ENCODE peak calls at places on chromosome 16, in eight cellular contexts. O, P, K, U, V, C, G and M are unnamed samples.

GRCh38 chr16:54460254-54460860 is 173.8 kb upstream of the IRX3 start:
- DNase-seq in O (no peak), P (no peak), K (no peak), U (no peak), V (no peak), C (no peak), G (no peak), M (no peak)

GRCh38 chr16:84985079-84986065 is 26.0 kb downstream of the ZDHHC7 start:
- DNase-seq in O (peak; percentile 71), P (no peak), K (no peak), U (no peak), V (no peak), C (no peak), G (no peak), M (peak; percentile 94)

GRCh38 chr16:88731699-88732098 is 25.4 kb downstream of the CTU2 start:
- DNase-seq in O (no peak), P (no peak), K (no peak), U (no peak), V (no peak), C (no peak), G (no peak), M (peak; percentile 98)

GRCh38 chr16:14128097-14128496 is 57.0 kb downstream of the MRTFB start:
- DNase-seq in O (no peak), P (no peak), K (no peak), U (no peak), V (no peak), C (no peak), G (no peak), M (no peak)

GRCh38 chr16:10181196-10182162 is 749 bp downstream of the GRIN2A start:
- DNase-seq in O (peak; percentile 56), P (peak; percentile 89), K (no peak), U (peak; percentile 52), V (no peak), C (peak; percentile 52), G (peak; percentile 95), M (peak; percentile 99)

GRCh38 chr16:26614102-26614864 is 452.4 kb upstream of the C16orf82 start:
- DNase-seq in O (no peak), P (peak; percentile 30), K (no peak), U (no peak), V (no peak), C (no peak), G (peak; percentile 53), M (no peak)

GRCh38 chr16:87661561-87661960 is 59.3 kb downstream of the JPH3 start:
- DNase-seq in O (peak; percentile 64), P (peak; percentile 83), K (no peak), U (no peak), V (no peak), C (no peak), G (peak; percentile 95), M (peak; percentile 97)

GRCh38 chr16:55491691-55492090 is 12.7 kb downstream of the MMP2 start:
- DNase-seq in O (no peak), P (no peak), K (no peak), U (no peak), V (no peak), C (no peak), G (peak; percentile 59), M (no peak)

GRCh38 chr16:66798162-66798561 is 3.2 kb downstream of the TERB1 start:
- DNase-seq in O (peak; percentile 19), P (no peak), K (no peak), U (no peak), V (no peak), C (no peak), G (no peak), M (no peak)

GRCh38 chr16:60640038-60640437 is 1396.2 kb downstream of the CDH8 start:
- DNase-seq in O (no peak), P (no peak), K (no peak), U (no peak), V (no peak), C (no peak), G (no peak), M (no peak)

GRCh38 chr16:19266774-19267173 is 18.8 kb upstream of the CLEC19A start:
- DNase-seq in O (no peak), P (no peak), K (no peak), U (no peak), V (no peak), C (no peak), G (no peak), M (no peak)

GRCh38 chr16:64240586-64240985 is 881.3 kb downstream of the CDH11 start:
- DNase-seq in O (no peak), P (no peak), K (no peak), U (no peak), V (no peak), C (no peak), G (no peak), M (peak; percentile 19)

GRCh38 chr16:75116081-75116910 is at the start of gene LDHD:
- DNase-seq in O (peak; percentile 57), P (peak; percentile 67), K (no peak), U (peak; percentile 86), V (peak; percentile 73), C (peak; percentile 83), G (peak; percentile 82), M (peak; percentile 96)

GRCh38 chr16:84275562-84276151 is 19.0 kb upstream of the WFDC1 start:
- DNase-seq in O (no peak), P (no peak), K (no peak), U (no peak), V (no peak), C (no peak), G (no peak), M (no peak)

GRCh38 chr16:87924937-87925670 is 11.2 kb downstream of the CA5A start:
- DNase-seq in O (no peak), P (no peak), K (no peak), U (no peak), V (no peak), C (peak; percentile 46), G (no peak), M (no peak)

GRCh38 chr16:70685061-70685937 is 554 bp downstream of the MTSS2 start:
- DNase-seq in O (peak; percentile 42), P (no peak), K (no peak), U (no peak), V (no peak), C (no peak), G (peak; percentile 70), M (peak; percentile 93)

GRCh38 chr16:3963203-3963602 is 82.7 kb upstream of the CREBBP start:
- DNase-seq in O (peak; percentile 30), P (no peak), K (peak; percentile 47), U (no peak), V (no peak), C (no peak), G (peak; percentile 81), M (no peak)

GRCh38 chr16:35795361-35796029 is 2336.1 kb downstream of the TP53TG3F start:
- DNase-seq in O (no peak), P (no peak), K (no peak), U (no peak), V (no peak), C (no peak), G (no peak), M (no peak)
- H3K9me3 ChIP-seq in O (no peaks in the 10 kb centered on the region), P (peaks cover 26% of the 10 kb centered on the region), K (no peaks in the 10 kb centered on the region), U (no peaks in the 10 kb centered on the region), V (peaks cover 33% of the 10 kb centered on the region), C (peaks cover 4% of the 10 kb centered on the region), G (peaks cover 91% of the 10 kb centered on the region), M (peaks cover 7% of the 10 kb centered on the region)

GRCh38 chr16:20720251-20720650 is 21.4 kb downstream of the THUMPD1 start:
- DNase-seq in O (no peak), P (no peak), K (no peak), U (no peak), V (no peak), C (no peak), G (no peak), M (no peak)
- H3K36me3 ChIP-seq in O (no peaks in the 10 kb centered on the region), P (no peaks in the 10 kb centered on the region), K (no peaks in the 10 kb centered on the region), U (no peaks in the 10 kb centered on the region), V (no peaks in the 10 kb centered on the region), C (peaks cover 12% of the 10 kb centered on the region), G (no peaks in the 10 kb centered on the region), M (no peaks in the 10 kb centered on the region)

GRCh38 chr16:1474471-1474795 is 395 bp downstream of the CLCN7 start:
- DNase-seq in O (no peak), P (peak; percentile 57), K (no peak), U (no peak), V (no peak), C (no peak), G (no peak), M (peak; percentile 92)

GRCh38 chr16:1474047-1474446 is 781 bp downstream of the CLCN7 start:
- DNase-seq in O (peak; percentile 9), P (peak; percentile 35), K (no peak), U (no peak), V (no peak), C (no peak), G (no peak), M (no peak)

GRCh38 chr16:1472974-1473373 is 1.9 kb downstream of the CLCN7 start:
- DNase-seq in O (no peak), P (no peak), K (no peak), U (no peak), V (no peak), C (no peak), G (no peak), M (no peak)

GRCh38 chr16:1475552-1476114 is 805 bp upstream of the CLCN7 start:
- DNase-seq in O (no peak), P (no peak), K (no peak), U (no peak), V (no peak), C (no peak), G (no peak), M (no peak)

DNA sequence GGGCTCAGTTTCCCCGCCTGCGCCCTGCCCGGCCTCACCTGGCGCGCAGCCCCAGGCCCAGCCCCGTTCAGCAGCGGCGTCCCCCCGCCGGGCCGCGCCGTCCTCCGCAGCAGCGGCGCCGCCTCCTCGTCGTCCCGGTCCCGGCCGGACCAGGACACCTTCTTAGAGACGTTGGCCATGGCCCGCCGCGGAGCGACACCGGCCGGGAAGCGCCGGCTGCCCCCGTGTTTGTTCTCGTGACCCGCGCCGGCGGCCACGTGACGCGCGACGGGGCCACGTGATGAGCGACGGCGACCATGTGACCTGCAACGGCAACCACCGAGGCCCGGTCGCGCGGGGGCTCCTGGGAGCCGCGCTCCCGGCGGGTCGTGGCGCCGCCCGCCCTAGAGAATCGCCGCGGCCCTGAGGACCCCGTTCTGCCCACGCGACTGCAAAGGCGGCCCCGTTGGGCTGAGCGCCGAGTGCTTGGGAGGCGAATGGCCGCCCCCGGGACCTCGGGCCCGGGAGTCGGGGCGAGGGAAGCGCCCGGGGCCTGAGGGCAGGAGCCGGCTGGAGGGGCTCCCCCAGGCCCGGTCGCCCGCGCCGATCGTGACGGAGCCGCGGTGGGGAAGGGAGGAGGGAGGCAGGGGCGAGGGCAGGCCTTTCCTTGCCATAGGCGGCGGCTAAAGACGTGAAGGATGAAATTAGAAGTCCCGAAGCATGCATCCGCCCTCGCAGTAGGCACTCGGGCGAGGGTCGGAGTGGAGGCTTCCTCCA is at the start of gene CLCN7:
- DNase-seq in O (peak; percentile 91), P (peak; percentile 90), K (peak; percentile 77), U (peak; percentile 89), V (peak; percentile 92), C (peak; percentile 94), G (peak; percentile 94), M (peak; percentile 100)
- H3K4me1 ChIP-seq in O (peaks cover 4% of the 10 kb centered on the region), P (peaks cover 9% of the 10 kb centered on the region), K (peaks cover 10% of the 10 kb centered on the region), U (peaks cover 20% of the 10 kb centered on the region), V (peaks cover 48% of the 10 kb centered on the region), C (peaks cover 54% of the 10 kb centered on the region), G (no peaks in the 10 kb centered on the region), M (peaks cover 27% of the 10 kb centered on the region)

DNA sequence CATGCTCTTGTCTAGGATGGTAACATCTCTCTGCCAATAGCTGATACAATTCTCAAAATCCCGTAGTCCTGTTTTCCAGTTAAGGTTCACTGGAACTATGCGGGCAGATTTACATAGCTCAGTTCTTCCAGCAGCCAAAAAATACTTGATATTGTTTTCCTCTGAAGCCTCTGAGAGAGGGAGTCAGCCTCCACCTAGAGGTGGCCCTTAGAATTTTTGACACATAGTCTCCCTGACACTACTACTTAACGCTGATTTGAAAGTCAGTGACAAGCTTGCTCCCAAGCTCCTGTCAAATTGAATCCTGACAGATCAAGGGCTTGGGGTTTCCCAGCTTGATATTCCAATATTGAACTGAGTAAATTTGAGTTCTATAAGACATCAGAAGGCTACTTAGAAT is 1780.1 kb downstream of the TP53TG3F start:
- DNase-seq in O (no peak), P (no peak), K (no peak), U (no peak), V (no peak), C (no peak), G (no peak), M (no peak)
- H3K9me3 ChIP-seq in O (peaks cover under 1% of the 10 kb centered on the region), P (peaks cover 24% of the 10 kb centered on the region), K (no peaks in the 10 kb centered on the region), U (no peaks in the 10 kb centered on the region), V (peaks cover 11% of the 10 kb centered on the region), C (no peaks in the 10 kb centered on the region), G (peaks cover 91% of the 10 kb centered on the region), M (no peaks in the 10 kb centered on the region)